ENCODE peak calls at places on chromosomes 4 and X, in five cellular contexts. G is HT1080, V is DMS153, H is hippocampal formation, W is fibroblast of the aortic adventitia. I is an unnamed sample.

GRCh38 chr4:54085284-54085683 is 14.7 kb upstream of the GSX2 start:
- DNase-seq in W (peak), G (peak), V (no peak), H (peak), I (peak)

GRCh38 chrX:65610040-65610439 is 57.4 kb upstream of the MSN start:
- DNase-seq in V (no peak), W (peak), H (no peak), G (no peak), I (no peak)

GRCh38 chr4:153794001-153794400 is 5.1 kb upstream of the SFRP2 start:
- DNase-seq in V (no peak), W (no peak), H (no peak), G (no peak), I (no peak)

GRCh38 chr4:121143126-121143525 is 21.0 kb downstream of the TNIP3 start:
- DNase-seq in G (no peak), W (no peak), H (no peak), V (no peak), I (no peak)

GRCh38 chrX:23825675-23826074 is 42.7 kb downstream of the SAT1 start:
- DNase-seq in V (no peak), H (no peak), G (no peak), W (no peak), I (no peak)

GRCh38 chr4:116122131-116122530 is 963.2 kb downstream of the TRAM1L1 start:
- DNase-seq in W (no peak), V (peak), G (peak), H (no peak), I (peak)

GRCh38 chr4:7414046-7414445 is 20.7 kb downstream of the PSAPL1 start:
- DNase-seq in G (no peak), H (no peak), V (no peak), W (no peak), I (no peak)

GRCh38 chr4:51895816-51896408 is 53.0 kb downstream of the DCUN1D4 start:
- DNase-seq in W (peak), G (peak), H (peak), V (peak), I (peak)

GRCh38 chrX:125205084-125205917 is 114.4 kb upstream of the TEX13C start:
- DNase-seq in V (peak), H (peak), W (no peak), G (peak), I (no peak)

GRCh38 chrX:77597511-77597910 is 150.3 kb downstream of the FGF16 start:
- DNase-seq in H (no peak), G (no peak), V (no peak), W (no peak), I (no peak)

GRCh38 chrX:17415242-17415815 is 40.3 kb downstream of the NHS start:
- DNase-seq in V (no peak), G (peak), W (peak), H (no peak), I (no peak)

GRCh38 chr4:82561745-82562552 is at the start of gene TMEM150C:
- DNase-seq in G (peak), H (no peak), W (peak), V (peak), I (peak)

GRCh38 chr4:89894654-89895652 is at the start of gene MMRN1:
- DNase-seq in V (no peak), W (no peak), G (peak), H (no peak), I (no peak)